ENCODE peak calls at places on chromosome 16, in nine cellular contexts. One of them, this sample, is unnamed.

GRCh38 chr16:63129411-63130125 is 1093.3 kb upstream of the CDH8 start:
- DNase-seq in DND-41: no peak
- DNase-seq in foreskin fibroblast: no peak
- DNase-seq in Calu3: no peak
- DNase-seq in endothelial cell: no peak
- DNase-seq in BE2C: no peak
- DNase-seq in fibroblast of lung: no peak
- DNase-seq in left ventricle myocardium inferior: no peak
- DNase-seq in astrocyte of the cerebellum: no peak
- DNase-seq in this sample: peak

GRCh38 chr16:50154369-50154947 is 1.4 kb downstream of the TENT4B start:
- DNase-seq in foreskin fibroblast: no peak
- DNase-seq in Calu3: no peak
- DNase-seq in DND-41: no peak
- DNase-seq in left ventricle myocardium inferior: no peak
- DNase-seq in BE2C: no peak
- DNase-seq in astrocyte of the cerebellum: no peak
- DNase-seq in fibroblast of lung: no peak
- DNase-seq in endothelial cell: no peak
- DNase-seq in this sample: no peak

GRCh38 chr16:77585379-77585778 is 136.9 kb upstream of the NUDT7 start:
- DNase-seq in left ventricle myocardium inferior: no peak
- DNase-seq in DND-41: no peak
- DNase-seq in foreskin fibroblast: no peak
- DNase-seq in BE2C: no peak
- DNase-seq in astrocyte of the cerebellum: no peak
- DNase-seq in Calu3: no peak
- DNase-seq in fibroblast of lung: peak
- DNase-seq in endothelial cell: peak
- DNase-seq in this sample: no peak

GRCh38 chr16:66970775-66971725 is 10.0 kb downstream of the CES3 start:
- DNase-seq in BE2C: no peak
- DNase-seq in astrocyte of the cerebellum: no peak
- DNase-seq in foreskin fibroblast: peak
- DNase-seq in Calu3: peak
- DNase-seq in DND-41: no peak
- DNase-seq in endothelial cell: no peak
- DNase-seq in fibroblast of lung: peak
- DNase-seq in left ventricle myocardium inferior: no peak
- DNase-seq in this sample: no peak

GRCh38 chr16:81936209-81936608 is 75.1 kb downstream of the SDR42E1 start:
- DNase-seq in BE2C: no peak
- DNase-seq in DND-41: no peak
- DNase-seq in fibroblast of lung: no peak
- DNase-seq in Calu3: no peak
- DNase-seq in endothelial cell: no peak
- DNase-seq in astrocyte of the cerebellum: no peak
- DNase-seq in foreskin fibroblast: no peak
- DNase-seq in left ventricle myocardium inferior: no peak
- DNase-seq in this sample: peak

GRCh38 chr16:57231821-57232350 is 13.2 kb upstream of the ARL2BP start:
- DNase-seq in fibroblast of lung: no peak
- DNase-seq in foreskin fibroblast: no peak
- DNase-seq in DND-41: no peak
- DNase-seq in left ventricle myocardium inferior: no peak
- DNase-seq in Calu3: no peak
- DNase-seq in BE2C: no peak
- DNase-seq in astrocyte of the cerebellum: no peak
- DNase-seq in endothelial cell: no peak
- DNase-seq in this sample: no peak

GRCh38 chr16:2388875-2389433 is 40.3 kb upstream of the CCNF start:
- DNase-seq in endothelial cell: no peak
- DNase-seq in fibroblast of lung: peak
- DNase-seq in DND-41: no peak
- DNase-seq in astrocyte of the cerebellum: peak
- DNase-seq in left ventricle myocardium inferior: no peak
- DNase-seq in Calu3: peak
- DNase-seq in BE2C: no peak
- DNase-seq in foreskin fibroblast: peak
- DNase-seq in this sample: no peak

GRCh38 chr16:868386-868755 is 67.8 kb upstream of the GNG13 start:
- DNase-seq in astrocyte of the cerebellum: no peak
- DNase-seq in left ventricle myocardium inferior: no peak
- DNase-seq in foreskin fibroblast: no peak
- DNase-seq in DND-41: no peak
- DNase-seq in endothelial cell: no peak
- DNase-seq in Calu3: no peak
- DNase-seq in BE2C: no peak
- DNase-seq in fibroblast of lung: no peak
- DNase-seq in this sample: no peak

GRCh38 chr16:57345021-57345420 is 13.6 kb upstream of the CCL22 start:
- DNase-seq in fibroblast of lung: no peak
- DNase-seq in BE2C: no peak
- DNase-seq in foreskin fibroblast: no peak
- DNase-seq in Calu3: no peak
- DNase-seq in left ventricle myocardium inferior: no peak
- DNase-seq in DND-41: no peak
- DNase-seq in astrocyte of the cerebellum: no peak
- DNase-seq in endothelial cell: no peak
- DNase-seq in this sample: peak

GRCh38 chr16:65842067-65842466 is 524.4 kb upstream of the CDH5 start:
- DNase-seq in BE2C: no peak
- DNase-seq in Calu3: no peak
- DNase-seq in endothelial cell: no peak
- DNase-seq in DND-41: no peak
- DNase-seq in astrocyte of the cerebellum: no peak
- DNase-seq in left ventricle myocardium inferior: no peak
- DNase-seq in foreskin fibroblast: no peak
- DNase-seq in fibroblast of lung: peak
- DNase-seq in this sample: no peak

GRCh38 chr16:7137560-7138330 is 194.9 kb upstream of the RBFOX1 start:
- DNase-seq in astrocyte of the cerebellum: no peak
- DNase-seq in left ventricle myocardium inferior: no peak
- DNase-seq in foreskin fibroblast: no peak
- DNase-seq in DND-41: no peak
- DNase-seq in endothelial cell: no peak
- DNase-seq in fibroblast of lung: no peak
- DNase-seq in Calu3: no peak
- DNase-seq in BE2C: no peak
- DNase-seq in this sample: no peak

GRCh38 chr16:57941016-57941656 is 29.8 kb downstream of the CNGB1 start:
- DNase-seq in astrocyte of the cerebellum: peak
- DNase-seq in Calu3: peak
- DNase-seq in BE2C: peak
- DNase-seq in endothelial cell: no peak
- DNase-seq in DND-41: no peak
- DNase-seq in left ventricle myocardium inferior: peak
- DNase-seq in fibroblast of lung: peak
- DNase-seq in foreskin fibroblast: peak
- DNase-seq in this sample: no peak

GRCh38 chr16:1078579-1079021 is 6.1 kb downstream of the SSTR5 start:
- DNase-seq in foreskin fibroblast: no peak
- DNase-seq in Calu3: peak
- DNase-seq in left ventricle myocardium inferior: no peak
- DNase-seq in DND-41: no peak
- DNase-seq in BE2C: peak
- DNase-seq in fibroblast of lung: peak
- DNase-seq in endothelial cell: no peak
- DNase-seq in astrocyte of the cerebellum: peak
- DNase-seq in this sample: no peak

GRCh38 chr16:4746215-4746614 is 11.9 kb downstream of the DNAAF8 start:
- DNase-seq in DND-41: no peak
- DNase-seq in BE2C: no peak
- DNase-seq in astrocyte of the cerebellum: no peak
- DNase-seq in fibroblast of lung: no peak
- DNase-seq in left ventricle myocardium inferior: no peak
- DNase-seq in endothelial cell: no peak
- DNase-seq in foreskin fibroblast: no peak
- DNase-seq in Calu3: no peak
- DNase-seq in this sample: no peak

GRCh38 chr16:48330847-48331204 is 54.4 kb downstream of the SIAH1 start:
- DNase-seq in left ventricle myocardium inferior: no peak
- DNase-seq in endothelial cell: no peak
- DNase-seq in BE2C: no peak
- DNase-seq in astrocyte of the cerebellum: no peak
- DNase-seq in foreskin fibroblast: no peak
- DNase-seq in Calu3: no peak
- DNase-seq in fibroblast of lung: no peak
- DNase-seq in DND-41: no peak
- DNase-seq in this sample: no peak

GRCh38 chr16:48330133-48330846 is 54.9 kb downstream of the SIAH1 start:
- DNase-seq in endothelial cell: no peak
- DNase-seq in astrocyte of the cerebellum: no peak
- DNase-seq in foreskin fibroblast: no peak
- DNase-seq in Calu3: no peak
- DNase-seq in BE2C: no peak
- DNase-seq in DND-41: no peak
- DNase-seq in left ventricle myocardium inferior: no peak
- DNase-seq in fibroblast of lung: no peak
- DNase-seq in this sample: no peak

GRCh38 chr16:48335961-48336360 is 49.3 kb downstream of the SIAH1 start:
- DNase-seq in Calu3: no peak
- DNase-seq in BE2C: no peak
- DNase-seq in foreskin fibroblast: peak
- DNase-seq in endothelial cell: no peak
- DNase-seq in DND-41: no peak
- DNase-seq in left ventricle myocardium inferior: no peak
- DNase-seq in astrocyte of the cerebellum: peak
- DNase-seq in fibroblast of lung: peak
- DNase-seq in this sample: no peak

GRCh38 chr16:48332978-48333377 is 52.2 kb downstream of the SIAH1 start:
- DNase-seq in foreskin fibroblast: no peak
- DNase-seq in fibroblast of lung: no peak
- DNase-seq in endothelial cell: no peak
- DNase-seq in Calu3: no peak
- DNase-seq in DND-41: no peak
- DNase-seq in BE2C: no peak
- DNase-seq in left ventricle myocardium inferior: no peak
- DNase-seq in astrocyte of the cerebellum: no peak
- DNase-seq in this sample: no peak

GRCh38 chr16:48334325-48334724 is 50.9 kb downstream of the SIAH1 start:
- DNase-seq in Calu3: no peak
- DNase-seq in BE2C: no peak
- DNase-seq in foreskin fibroblast: no peak
- DNase-seq in endothelial cell: no peak
- DNase-seq in fibroblast of lung: no peak
- DNase-seq in astrocyte of the cerebellum: no peak
- DNase-seq in DND-41: no peak
- DNase-seq in left ventricle myocardium inferior: no peak
- DNase-seq in this sample: no peak
- TF ChIP-seq CTCF in Calu3: no peak
- TF ChIP-seq CTCF in BE2C: no peak
- TF ChIP-seq CTCF in foreskin fibroblast: no peak
- TF ChIP-seq CTCF in endothelial cell: no peak
- TF ChIP-seq CTCF in fibroblast of lung: no peak
- TF ChIP-seq CTCF in astrocyte of the cerebellum: no peak
- TF ChIP-seq CTCF in DND-41: peak
- TF ChIP-seq CTCF in left ventricle myocardium inferior: no peak
- TF ChIP-seq CTCF in this sample: no peak

GRCh38 chr16:30867747-30868146 is 26.1 kb downstream of the BCL7C start:
- DNase-seq in BE2C: no peak
- DNase-seq in foreskin fibroblast: no peak
- DNase-seq in endothelial cell: no peak
- DNase-seq in Calu3: no peak
- DNase-seq in left ventricle myocardium inferior: no peak
- DNase-seq in fibroblast of lung: no peak
- DNase-seq in astrocyte of the cerebellum: no peak
- DNase-seq in DND-41: no peak
- DNase-seq in this sample: no peak
- TF ChIP-seq CTCF in BE2C: peak
- TF ChIP-seq CTCF in foreskin fibroblast: peak
- TF ChIP-seq CTCF in endothelial cell: no peak
- TF ChIP-seq CTCF in Calu3: no peak
- TF ChIP-seq CTCF in left ventricle myocardium inferior: no peak
- TF ChIP-seq CTCF in fibroblast of lung: peak
- TF ChIP-seq CTCF in astrocyte of the cerebellum: peak
- TF ChIP-seq CTCF in DND-41: peak
- TF ChIP-seq CTCF in this sample: peak

GRCh38 chr16:20803192-20803560 is 3.1 kb downstream of the ERI2 start:
- DNase-seq in fibroblast of lung: no peak
- DNase-seq in endothelial cell: no peak
- DNase-seq in Calu3: no peak
- DNase-seq in left ventricle myocardium inferior: no peak
- DNase-seq in foreskin fibroblast: peak
- DNase-seq in BE2C: no peak
- DNase-seq in astrocyte of the cerebellum: no peak
- DNase-seq in DND-41: no peak
- DNase-seq in this sample: no peak

GRCh38 chr16:20807822-20808207 is 1.5 kb downstream of the REXO5 start:
- DNase-seq in BE2C: no peak
- DNase-seq in endothelial cell: no peak
- DNase-seq in astrocyte of the cerebellum: no peak
- DNase-seq in Calu3: no peak
- DNase-seq in DND-41: no peak
- DNase-seq in left ventricle myocardium inferior: no peak
- DNase-seq in fibroblast of lung: no peak
- DNase-seq in foreskin fibroblast: no peak
- DNase-seq in this sample: no peak

GRCh38 chr16:20803561-20804214 is 2.6 kb downstream of the ERI2 start:
- DNase-seq in foreskin fibroblast: no peak
- DNase-seq in endothelial cell: no peak
- DNase-seq in fibroblast of lung: no peak
- DNase-seq in Calu3: no peak
- DNase-seq in astrocyte of the cerebellum: no peak
- DNase-seq in DND-41: no peak
- DNase-seq in left ventricle myocardium inferior: no peak
- DNase-seq in BE2C: no peak
- DNase-seq in this sample: no peak

GRCh38 chr16:20801278-20801677 is 5.0 kb downstream of the ERI2 start:
- DNase-seq in fibroblast of lung: no peak
- DNase-seq in left ventricle myocardium inferior: no peak
- DNase-seq in DND-41: no peak
- DNase-seq in astrocyte of the cerebellum: no peak
- DNase-seq in Calu3: no peak
- DNase-seq in foreskin fibroblast: no peak
- DNase-seq in endothelial cell: no peak
- DNase-seq in BE2C: no peak
- DNase-seq in this sample: no peak

GRCh38 chr16:20806168-20807050 is at the start of the genes ERI2 and REXO5:
- DNase-seq in Calu3: peak
- DNase-seq in astrocyte of the cerebellum: peak
- DNase-seq in fibroblast of lung: peak
- DNase-seq in BE2C: peak
- DNase-seq in endothelial cell: peak
- DNase-seq in foreskin fibroblast: peak
- DNase-seq in DND-41: peak
- DNase-seq in left ventricle myocardium inferior: peak
- DNase-seq in this sample: peak
- TF ChIP-seq CTCF in Calu3: peak
- TF ChIP-seq CTCF in astrocyte of the cerebellum: peak
- TF ChIP-seq CTCF in fibroblast of lung: peak
- TF ChIP-seq CTCF in BE2C: peak
- TF ChIP-seq CTCF in endothelial cell: no peak
- TF ChIP-seq CTCF in foreskin fibroblast: peak
- TF ChIP-seq CTCF in DND-41: peak
- TF ChIP-seq CTCF in left ventricle myocardium inferior: peak
- TF ChIP-seq CTCF in this sample: peak

DNA sequence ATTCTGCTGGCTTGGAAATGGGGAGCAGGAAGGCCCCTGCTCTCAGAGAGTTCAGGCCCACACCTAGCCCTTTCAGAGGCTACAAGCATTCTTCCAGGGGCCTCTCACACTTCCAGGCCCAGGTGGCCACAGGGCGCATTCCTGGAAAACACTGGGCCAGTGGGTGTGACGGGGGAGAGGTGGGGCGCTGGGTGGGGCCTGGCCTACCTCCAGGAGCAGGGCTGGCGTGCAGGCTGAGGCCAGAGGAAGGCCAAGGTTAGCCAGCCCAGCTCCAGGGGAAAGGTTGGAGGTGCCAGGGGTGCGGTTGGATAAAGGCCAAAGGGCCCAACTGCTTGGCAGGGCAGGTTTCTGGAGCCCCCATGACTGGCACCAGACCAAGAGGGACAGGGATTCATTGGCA is 198.2 kb downstream of the MAF start:
- DNase-seq in foreskin fibroblast: no peak
- DNase-seq in left ventricle myocardium inferior: no peak
- DNase-seq in Calu3: peak
- DNase-seq in BE2C: no peak
- DNase-seq in endothelial cell: no peak
- DNase-seq in fibroblast of lung: no peak
- DNase-seq in astrocyte of the cerebellum: no peak
- DNase-seq in DND-41: no peak
- DNase-seq in this sample: no peak
- TF ChIP-seq CTCF in foreskin fibroblast: no peak
- TF ChIP-seq CTCF in left ventricle myocardium inferior: no peak
- TF ChIP-seq CTCF in Calu3: no peak
- TF ChIP-seq CTCF in BE2C: no peak
- TF ChIP-seq CTCF in endothelial cell: no peak
- TF ChIP-seq CTCF in fibroblast of lung: no peak
- TF ChIP-seq CTCF in astrocyte of the cerebellum: no peak
- TF ChIP-seq CTCF in DND-41: no peak
- TF ChIP-seq CTCF in this sample: no peak